ENCODE peak calls at places on chromosomes 11 and 22, in ten cellular contexts. K, R, Y, N, V, E, T, W, C and I are unnamed samples.

GRCh38 chr22:27726726-27727449 is 74.7 kb downstream of the MN1 start:
- DNase-seq in W (peak; percentile 88), K (no peak), T (no peak), Y (peak; percentile 84), V (no peak), R (no peak), N (no peak), E (no peak), C (peak; percentile 64), I (no peak)

GRCh38 chr11:35484435-35484834 is 41.0 kb downstream of the PAMR1 start:
- DNase-seq in N (no peak), K (no peak), R (no peak), E (no peak), C (no peak), V (no peak), T (no peak), Y (peak; percentile 91), W (no peak), I (no peak)

GRCh38 chr11:112837162-112837826 is 123.9 kb upstream of the NCAM1 start:
- DNase-seq in K (peak; percentile 58), Y (no peak), N (no peak), T (no peak), C (no peak), V (peak; percentile 58), E (no peak), W (no peak), R (peak; percentile 33), I (no peak)

GRCh38 chr22:40383905-40384304 is 13.5 kb downstream of the SGSM3 start:
- DNase-seq in R (no peak), Y (peak; percentile 82), N (no peak), C (no peak), K (no peak), T (no peak), V (no peak), E (no peak), W (no peak), I (no peak)

GRCh38 chr22:32564170-32565001 is 89.8 kb downstream of the FBXO7 start:
- DNase-seq in Y (peak; percentile 66), E (no peak), K (no peak), C (peak; percentile 58), T (no peak), N (no peak), V (no peak), R (no peak), W (no peak), I (no peak)

GRCh38 chr11:132595711-132596111 is 936.6 kb downstream of the OPCML start:
- DNase-seq in K (no peak), V (no peak), W (no peak), Y (peak; percentile 79), N (no peak), R (no peak), E (no peak), T (no peak), C (no peak), I (no peak)

GRCh38 chr11:5548440-5548839 is at the start of gene OR52H1:
- DNase-seq in E (no peak), K (no peak), W (no peak), Y (no peak), N (no peak), V (no peak), T (no peak), C (no peak), R (no peak), I (no peak)

GRCh38 chr22:44026630-44027511 is 2.8 kb downstream of the PARVB start:
- DNase-seq in Y (peak; percentile 69), C (peak; percentile 85), V (peak; percentile 85), T (peak; percentile 21), N (no peak), K (peak; percentile 80), E (peak; percentile 46), W (peak; percentile 93), R (no peak), I (no peak)

GRCh38 chr11:1776331-1776851 is 12.7 kb upstream of the CTSD start:
- DNase-seq in Y (no peak), K (no peak), T (no peak), V (no peak), N (no peak), E (no peak), C (no peak), R (no peak), W (no peak), I (no peak)

GRCh38 chr11:71304045-71304444 is 51.7 kb upstream of the SHANK2 start:
- DNase-seq in W (no peak), N (no peak), V (no peak), R (no peak), C (no peak), K (no peak), T (no peak), E (no peak), Y (no peak), I (no peak)

GRCh38 chr11:64283092-64283491 is 1.4 kb downstream of the BAD start:
- DNase-seq in N (no peak), Y (no peak), V (no peak), W (no peak), K (no peak), T (no peak), R (no peak), C (no peak), E (no peak), I (no peak)

GRCh38 chr11:42631223-42631843 is 680.5 kb upstream of the API5 start:
- DNase-seq in E (no peak), Y (peak; percentile 60), T (no peak), K (no peak), C (no peak), W (peak; percentile 84), R (no peak), N (no peak), V (peak; percentile 62), I (no peak)

GRCh38 chr11:115081972-115082371 is 403.6 kb downstream of the NXPE2 start:
- DNase-seq in Y (no peak), T (no peak), K (no peak), W (no peak), R (no peak), E (no peak), N (no peak), C (peak; percentile 63), V (no peak), I (no peak)

GRCh38 chr22:50473088-50473487 is 1.7 kb downstream of the SBF1 start:
- DNase-seq in V (peak; percentile 88), Y (no peak), R (peak; percentile 43), W (no peak), N (no peak), K (no peak), E (peak; percentile 44), T (peak; percentile 44), C (no peak), I (peak; percentile 47)

GRCh38 chr22:38741166-38741565 is 14.6 kb downstream of the SUN2 start:
- DNase-seq in E (no peak), K (peak; percentile 26), V (no peak), T (no peak), W (no peak), R (no peak), Y (no peak), C (peak; percentile 30), N (no peak), I (no peak)

GRCh38 chr11:4641501-4641900 is 2.3 kb upstream of the OR51E1 start:
- DNase-seq in E (no peak), V (no peak), R (no peak), K (no peak), T (no peak), Y (no peak), W (no peak), C (no peak), N (no peak), I (no peak)

GRCh38 chr22:32555546-32555945 is 80.9 kb downstream of the FBXO7 start:
- DNase-seq in Y (no peak), K (no peak), V (no peak), C (no peak), W (no peak), N (no peak), T (no peak), R (no peak), E (no peak), I (no peak)

GRCh38 chr11:77375114-77375513 is 73.6 kb upstream of the GDPD4 start:
- DNase-seq in E (no peak), R (no peak), N (no peak), K (no peak), Y (peak; percentile 68), C (no peak), V (no peak), T (no peak), W (no peak), I (no peak)

DNA sequence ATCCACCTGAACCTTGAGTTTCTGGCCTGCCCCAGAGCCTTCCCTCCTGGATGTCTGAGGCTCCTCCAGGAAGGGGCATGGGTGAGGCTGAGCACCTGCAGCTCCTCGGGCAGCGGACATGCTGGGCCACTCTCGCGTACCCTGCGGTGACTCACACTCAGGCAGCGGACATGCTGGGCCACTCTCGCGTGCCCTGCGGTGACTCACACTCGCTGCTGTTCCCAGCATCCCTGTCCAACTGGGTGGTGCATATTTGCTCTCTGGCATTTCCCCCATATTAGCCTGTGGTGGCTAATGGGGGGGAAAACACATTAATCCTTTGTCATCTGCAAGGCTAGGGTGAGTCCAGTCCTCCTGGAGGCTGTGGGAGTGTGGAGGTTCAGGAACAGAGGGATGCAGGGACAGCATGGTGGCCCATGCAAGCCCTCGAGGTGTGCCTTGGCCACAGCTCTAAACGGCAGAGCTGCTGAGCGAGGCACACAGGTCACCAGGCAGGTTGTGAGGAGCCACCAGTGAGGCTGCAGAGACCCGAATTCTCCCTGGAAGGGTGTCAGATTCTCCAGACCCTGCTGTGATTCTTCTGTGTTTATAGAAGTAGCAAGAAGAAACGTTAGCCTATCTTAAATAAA is 728.1 kb downstream of the BRD1 start:
- DNase-seq in C (peak; percentile 14), E (no peak), N (no peak), W (peak; percentile 49), T (no peak), Y (no peak), K (no peak), R (no peak), V (no peak), I (no peak)
- H3K9me3 ChIP-seq in C (no peaks in the 10 kb centered on the region), E (no peaks in the 10 kb centered on the region), N (peaks cover 83% of the 10 kb centered on the region), W (no peaks in the 10 kb centered on the region), T (no peaks in the 10 kb centered on the region), Y (peaks cover 2% of the 10 kb centered on the region), K (no peaks in the 10 kb centered on the region), R (no peaks in the 10 kb centered on the region), V (no peaks in the 10 kb centered on the region), I (no peaks in the 10 kb centered on the region)

GRCh38 chr22:11627798-11628650 is 3900.0 kb upstream of the OR11H1 start:
- DNase-seq in E (no peak), C (peak; percentile 41), K (peak; percentile 60), V (no peak), R (peak; percentile 39), N (no peak), T (no peak), Y (no peak), W (no peak), I (no peak)
- H3K9me3 ChIP-seq in E (peaks cover 58% of the 10 kb centered on the region), C (peaks cover 2% of the 10 kb centered on the region), K (no peaks in the 10 kb centered on the region), V (peaks cover 42% of the 10 kb centered on the region), R (no peaks in the 10 kb centered on the region), N (peaks cover 57% of the 10 kb centered on the region), T (peaks cover 31% of the 10 kb centered on the region), Y (no peaks in the 10 kb centered on the region), W (peaks cover 57% of the 10 kb centered on the region), I (no peaks in the 10 kb centered on the region)

GRCh38 chr22:48545976-48546375 is 1281.7 kb downstream of the BRD1 start:
- DNase-seq in Y (no peak), C (no peak), T (no peak), W (no peak), E (no peak), K (no peak), R (no peak), V (no peak), N (no peak), I (no peak)
- H3K9me3 ChIP-seq in Y (no peaks in the 10 kb centered on the region), C (no peaks in the 10 kb centered on the region), T (no peaks in the 10 kb centered on the region), W (no peaks in the 10 kb centered on the region), E (no peaks in the 10 kb centered on the region), K (no peaks in the 10 kb centered on the region), R (no peaks in the 10 kb centered on the region), V (no peaks in the 10 kb centered on the region), N (peaks cover 96% of the 10 kb centered on the region), I (no peaks in the 10 kb centered on the region)

GRCh38 chr22:48504519-48505140 is 1323.0 kb downstream of the BRD1 start:
- DNase-seq in K (peak; percentile 30), V (no peak), T (no peak), E (no peak), Y (no peak), C (peak; percentile 36), R (peak; percentile 16), W (no peak), N (no peak), I (no peak)
- H3K9me3 ChIP-seq in K (no peaks in the 10 kb centered on the region), V (no peaks in the 10 kb centered on the region), T (no peaks in the 10 kb centered on the region), E (no peaks in the 10 kb centered on the region), Y (no peaks in the 10 kb centered on the region), C (no peaks in the 10 kb centered on the region), R (no peaks in the 10 kb centered on the region), W (no peaks in the 10 kb centered on the region), N (peaks cover 87% of the 10 kb centered on the region), I (no peaks in the 10 kb centered on the region)